ENCODE peak calls at places on chromosome 3, in five cellular contexts. L, U, S, D and K are unnamed samples.

GRCh38 chr3:150015906-150016305 is 45.2 kb upstream of the PFN2 start:
- DNase-seq in L (no peak), U (peak; percentile 30), S (no peak), D (no peak), K (no peak)

GRCh38 chr3:134527037-134527436 is 41.2 kb downstream of the CEP63 start:
- DNase-seq in L (no peak), U (peak; percentile 7), S (peak; percentile 15), D (peak; percentile 57), K (no peak)

GRCh38 chr3:151082880-151083838 is 2.3 kb upstream of the MED12L start:
- DNase-seq in L (no peak), U (no peak), S (no peak), D (no peak), K (no peak)

GRCh38 chr3:55166577-55167555 is 239.0 kb upstream of the LRTM1 start:
- DNase-seq in L (no peak), U (no peak), S (no peak), D (no peak), K (no peak)

GRCh38 chr3:126621171-126621570 is 33.8 kb downstream of the TXNRD3 start:
- DNase-seq in L (no peak), U (peak; percentile 55), S (peak; percentile 5), D (peak; percentile 68), K (no peak)

GRCh38 chr3:177523991-177524438 is 326.7 kb upstream of the TBL1XR1 start:
- DNase-seq in L (no peak), U (peak; percentile 25), S (no peak), D (no peak), K (peak; percentile 61)

GRCh38 chr3:120449701-120450216 is 1.0 kb downstream of the FSTL1 start:
- DNase-seq in L (no peak), U (peak; percentile 70), S (peak; percentile 70), D (no peak), K (no peak)

GRCh38 chr3:29183346-29184087 is 97.4 kb upstream of the RBMS3 start:
- DNase-seq in L (no peak), U (peak; percentile 60), S (peak; percentile 59), D (no peak), K (no peak)

GRCh38 chr3:130729154-130729553 is 17.5 kb downstream of the PIK3R4 start:
- DNase-seq in L (no peak), U (no peak), S (no peak), D (no peak), K (no peak)

GRCh38 chr3:15726043-15726442 is 71.7 kb downstream of the ANKRD28 start:
- DNase-seq in L (no peak), U (no peak), S (no peak), D (no peak), K (no peak)

GRCh38 chr3:64656544-64656943 is 31.3 kb downstream of the ADAMTS9 start:
- DNase-seq in L (no peak), U (no peak), S (no peak), D (no peak), K (no peak)

GRCh38 chr3:23800731-23801130 is 5.0 kb upstream of the UBE2E1 start:
- DNase-seq in L (no peak), U (peak; percentile 52), S (peak; percentile 26), D (no peak), K (no peak)

GRCh38 chr3:194344012-194344411 is 7.1 kb downstream of the CPN2 start:
- DNase-seq in L (peak; percentile 80), U (peak; percentile 69), S (peak; percentile 73), D (peak; percentile 80), K (peak; percentile 60)

GRCh38 chr3:14425574-14426304 is 23.3 kb downstream of the SLC6A6 start:
- DNase-seq in L (no peak), U (no peak), S (no peak), D (no peak), K (peak; percentile 85)
- H3K27ac ChIP-seq in L (no peak overlapping the region), U (no peak overlapping the region), S (no peak overlapping the region), D (no peak overlapping the region), K (peak overlapping the region; percentile 70)

DNA sequence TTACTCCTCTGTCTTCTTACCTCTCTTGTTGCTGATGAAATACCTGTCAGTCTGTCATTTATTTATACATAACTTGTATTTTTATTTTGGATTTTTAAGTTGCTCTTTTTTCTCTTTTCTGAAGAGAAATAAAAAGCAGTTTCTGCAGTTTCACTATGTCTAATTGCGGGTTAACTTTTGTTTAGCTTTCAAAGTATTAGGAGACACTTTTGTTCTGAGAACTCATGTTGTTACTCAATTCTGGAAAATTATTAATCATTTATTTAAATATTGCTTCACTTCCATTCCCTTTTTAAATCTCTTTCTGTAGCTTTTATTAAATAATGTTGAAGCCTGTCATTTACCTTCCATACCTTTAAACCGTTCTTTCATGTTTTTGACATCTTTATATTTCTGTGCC is 29.2 kb downstream of the MYLK start:
- DNase-seq in L (no peak), U (no peak), S (no peak), D (no peak), K (no peak)
- H3K9me3 ChIP-seq in L (no peaks in the 10 kb centered on the region), U (no peaks in the 10 kb centered on the region), S (no peaks in the 10 kb centered on the region), D (peaks cover 2% of the 10 kb centered on the region), K (no peaks in the 10 kb centered on the region)

GRCh38 chr3:119240101-119240581 is 537 bp downstream of the B4GALT4 start:
- DNase-seq in L (peak; percentile 82), U (peak; percentile 18), S (peak; percentile 14), D (no peak), K (peak; percentile 93)

GRCh38 chr3:119240582-119241434 is at the start of gene B4GALT4:
- DNase-seq in L (peak; percentile 91), U (peak; percentile 92), S (peak; percentile 87), D (peak; percentile 93), K (peak; percentile 89)

GRCh38 chr3:119236756-119237155 is 3.9 kb downstream of the B4GALT4 start:
- DNase-seq in L (no peak), U (no peak), S (no peak), D (no peak), K (no peak)

GRCh38 chr3:119237299-119237698 is 3.4 kb downstream of the B4GALT4 start:
- DNase-seq in L (no peak), U (peak; percentile 56), S (no peak), D (no peak), K (no peak)

DNA sequence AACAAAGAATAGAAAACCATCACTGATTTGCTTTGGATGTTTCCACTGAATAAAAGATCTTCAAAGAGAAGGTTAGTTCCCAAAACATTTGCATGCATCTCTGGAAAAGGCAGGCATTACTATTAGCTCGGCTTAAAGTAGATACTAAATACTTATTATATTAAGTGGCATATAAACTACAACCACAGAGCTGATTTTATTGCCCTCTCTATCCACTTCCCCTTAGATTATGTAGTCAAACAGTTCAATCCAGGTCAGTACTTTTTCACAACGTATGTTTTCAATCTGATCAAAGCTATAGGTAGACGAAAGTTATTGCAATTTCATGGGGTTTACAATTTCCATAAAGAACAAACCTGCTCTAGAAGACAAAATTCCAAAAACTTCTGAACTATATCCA is 1.3 kb downstream of the B4GALT4 start:
- DNase-seq in L (no peak), U (no peak), S (no peak), D (no peak), K (peak; percentile 66)
- H3K27ac ChIP-seq in L (peak overlapping the region; percentile 84), U (peak overlapping the region; percentile 95), S (no peak overlapping the region), D (peak overlapping the region; percentile 94), K (peak overlapping the region; percentile 98)

GRCh38 chr3:54125317-54125716 is 3.0 kb downstream of the CACNA2D3 start:
- DNase-seq in L (no peak), U (no peak), S (no peak), D (no peak), K (no peak)
- H3K9me3 ChIP-seq in L (no peaks in the 10 kb centered on the region), U (no peaks in the 10 kb centered on the region), S (no peaks in the 10 kb centered on the region), D (no peaks in the 10 kb centered on the region), K (no peaks in the 10 kb centered on the region)

GRCh38 chr3:9248232-9249191 is 934 bp downstream of the SRGAP3 start:
- DNase-seq in L (peak; percentile 51), U (no peak), S (no peak), D (no peak), K (peak; percentile 27)
- H3K27ac ChIP-seq in L (no peak overlapping the region), U (no peak overlapping the region), S (no peak overlapping the region), D (no peak overlapping the region), K (no peak overlapping the region)

DNA sequence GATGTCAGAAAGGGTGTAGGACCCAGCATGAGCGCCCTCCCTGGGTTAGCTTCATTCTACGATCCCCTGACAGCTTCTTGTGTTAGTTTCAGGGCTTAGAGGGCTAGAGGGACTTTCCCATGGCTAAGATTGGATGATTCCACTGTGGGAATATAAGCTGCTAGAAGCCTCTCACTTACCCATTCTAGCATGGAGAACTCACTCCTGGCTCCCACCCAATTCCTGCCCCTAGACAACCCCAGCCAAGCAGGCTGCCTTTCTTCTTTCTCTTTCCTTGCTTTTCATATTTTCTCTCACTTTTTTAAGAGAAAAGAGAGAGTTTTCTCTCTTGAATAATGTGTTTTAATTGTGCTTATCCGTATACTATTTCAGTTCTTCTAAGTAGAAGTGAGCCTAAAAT is 335.1 kb upstream of the CNTN6 start:
- DNase-seq in L (no peak), U (no peak), S (no peak), D (no peak), K (no peak)
- H3K9me3 ChIP-seq in L (no peaks in the 10 kb centered on the region), U (no peaks in the 10 kb centered on the region), S (no peaks in the 10 kb centered on the region), D (peaks cover 17% of the 10 kb centered on the region), K (no peaks in the 10 kb centered on the region)

DNA sequence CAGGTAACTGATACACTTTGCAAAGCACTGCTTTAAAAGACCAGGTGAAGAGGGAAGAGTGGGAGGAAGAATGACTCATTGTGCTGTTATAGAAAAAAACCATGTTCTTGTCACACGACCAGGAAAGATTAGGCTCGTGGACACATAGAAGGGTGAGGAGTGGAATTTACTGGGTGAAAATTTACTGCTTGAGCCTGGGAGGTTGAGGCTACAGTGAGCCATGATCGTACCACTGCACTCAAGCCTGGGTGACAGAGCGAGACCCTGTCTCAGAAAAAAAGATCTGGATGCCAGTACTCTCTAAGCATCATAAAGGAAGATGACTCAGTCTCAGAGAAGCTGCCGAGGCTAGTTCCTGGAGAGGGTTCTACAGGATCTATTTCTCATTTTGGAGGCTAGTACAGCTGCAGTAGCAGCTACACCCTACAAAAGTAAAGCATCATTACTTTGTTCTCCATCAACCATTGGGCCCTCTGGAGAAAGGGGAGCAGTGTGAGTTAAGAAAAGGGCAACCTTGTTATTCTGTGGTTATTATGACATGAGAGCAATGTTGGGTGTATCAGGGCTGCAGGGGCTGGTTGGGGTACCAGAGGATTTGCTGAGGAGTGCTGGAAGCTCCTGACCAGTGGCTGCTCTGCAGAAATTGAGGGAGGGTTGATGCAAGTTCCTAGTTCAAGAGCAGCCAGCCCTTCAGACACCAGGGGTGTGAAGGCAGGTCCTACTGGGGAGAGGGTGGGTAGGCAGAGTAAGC is 75.4 kb downstream of the CMTM8 start:
- DNase-seq in L (no peak), U (peak; percentile 35), S (peak; percentile 7), D (no peak), K (no peak)
- H3K27ac ChIP-seq in L (no peak overlapping the region), U (no peak overlapping the region), S (no peak overlapping the region), D (no peak overlapping the region), K (peak overlapping the region; percentile 39)

GRCh38 chr3:36459177-36459576 is 78.9 kb downstream of the STAC start:
- DNase-seq in L (no peak), U (no peak), S (no peak), D (no peak), K (no peak)

GRCh38 chr3:36461588-36461987 is 81.3 kb downstream of the STAC start:
- DNase-seq in L (no peak), U (peak; percentile 15), S (no peak), D (no peak), K (no peak)

GRCh38 chr3:36456784-36457183 is 76.5 kb downstream of the STAC start:
- DNase-seq in L (no peak), U (no peak), S (no peak), D (no peak), K (no peak)

GRCh38 chr3:36455406-36455805 is 75.1 kb downstream of the STAC start:
- DNase-seq in L (no peak), U (peak; percentile 6), S (no peak), D (no peak), K (no peak)

GRCh38 chr3:36457667-36458066 is 77.4 kb downstream of the STAC start:
- DNase-seq in L (no peak), U (no peak), S (no peak), D (no peak), K (no peak)
- H3K9me3 ChIP-seq in L (no peaks in the 10 kb centered on the region), U (no peaks in the 10 kb centered on the region), S (no peaks in the 10 kb centered on the region), D (no peaks in the 10 kb centered on the region), K (no peaks in the 10 kb centered on the region)

GRCh38 chr3:38152660-38153059 is 12.7 kb upstream of the OXSR1 start:
- DNase-seq in L (no peak), U (no peak), S (no peak), D (no peak), K (no peak)
- H3K27ac ChIP-seq in L (no peak overlapping the region), U (no peak overlapping the region), S (no peak overlapping the region), D (no peak overlapping the region), K (no peak overlapping the region)